ENCODE peak calls at places on chromosomes 1 and 21, in six cellular contexts. B is NCI-H1092 treated with DMSO at 0.1 percent for 48 hours; H is amniotic stem cell; L is head of caudate nucleus; Q is CD8-positive, alpha-beta T cell; S is EL. D is an unnamed sample.

GRCh38 chr1:219798283-219799030 is 129.9 kb downstream of the SLC30A10 start:
- DNase-seq in S (peak), H (peak), Q (no peak), B (no peak), L (no peak), D (no peak)

GRCh38 chr1:6409733-6410132 is 10.0 kb downstream of the HES2 start:
- DNase-seq in Q (no peak), L (no peak), H (no peak), S (no peak), B (no peak), D (no peak)

GRCh38 chr21:16181024-16181423 is 451.2 kb downstream of the USP25 start:
- DNase-seq in S (no peak), Q (no peak), B (no peak), L (no peak), H (no peak), D (no peak)

GRCh38 chr1:229204863-229205777 is 65.8 kb upstream of the RAB4A start:
- DNase-seq in H (no peak), Q (no peak), B (no peak), L (no peak), S (peak), D (no peak)

GRCh38 chr1:234996245-234996757 is 132.3 kb downstream of the TOMM20 start:
- DNase-seq in Q (no peak), B (no peak), S (no peak), H (no peak), L (no peak), D (no peak)

GRCh38 chr1:29349871-29350491 is 113.7 kb downstream of the PTPRU start:
- DNase-seq in L (no peak), B (no peak), S (no peak), H (no peak), Q (no peak), D (no peak)

GRCh38 chr1:1347026-1347595 is 2.1 kb downstream of the DVL1 start:
- DNase-seq in S (no peak), H (no peak), L (no peak), Q (no peak), B (no peak), D (no peak)

GRCh38 chr1:56710646-56711045 is 65.5 kb downstream of the PRKAA2 start:
- DNase-seq in H (no peak), S (peak), Q (no peak), B (no peak), L (no peak), D (no peak)

GRCh38 chr1:8394456-8395321 is 76.8 kb downstream of the SLC45A1 start:
- DNase-seq in S (peak), Q (no peak), L (no peak), H (peak), B (no peak), D (no peak)

GRCh38 chr1:91757760-91758545 is 128.0 kb downstream of the TGFBR3 start:
- DNase-seq in H (no peak), L (no peak), Q (no peak), S (peak), B (no peak), D (no peak)

GRCh38 chr21:14403681-14404318 is 20.9 kb upstream of the HSPA13 start:
- DNase-seq in B (peak), H (no peak), Q (no peak), L (no peak), S (peak), D (no peak)

GRCh38 chr1:1591452-1591851 is 8.5 kb downstream of the FNDC10 start:
- DNase-seq in H (no peak), S (peak), Q (no peak), L (no peak), B (no peak), D (no peak)

GRCh38 chr1:41726899-41727748 is 191.6 kb downstream of the HIVEP3 start:
- DNase-seq in H (no peak), S (no peak), B (peak), L (peak), Q (no peak), D (no peak)

GRCh38 chr1:117527566-117528102 is 78.2 kb upstream of the TENT5C start:
- DNase-seq in L (no peak), S (no peak), B (no peak), Q (no peak), H (no peak), D (no peak)

GRCh38 chr1:247212914-247213617 is 41.2 kb upstream of the ZNF124 start:
- DNase-seq in S (no peak), B (no peak), Q (no peak), L (no peak), H (no peak), D (no peak)

D was measured in T follicular helper cell.